ENCODE peak calls at places on chromosomes 5 and 9, in four cellular contexts. Y is CD8-positive, alpha-beta T cell; G is transverse colon; Q is Peyer's patch. S is an unnamed sample.
A peak's percentile ranks its signal among the peaks of the same experiment; 100 is the strongest.

GRCh38 chr5:165630211-165630866 is 2124.9 kb downstream of the MAT2B start:
- DNase-seq in Q (no peak), Y (no peak), G (peak; percentile 15), S (peak; percentile 25)

GRCh38 chr5:32042571-32042970 is 131.5 kb downstream of the GOLPH3 start:
- DNase-seq in G (no peak), Y (no peak), Q (no peak), S (no peak)

GRCh38 chr9:89664010-89664409 is 59.2 kb downstream of the GADD45G start:
- DNase-seq in Q (peak; percentile 26), Y (no peak), G (no peak), S (no peak)

GRCh38 chr5:146025681-146026080 is 79.7 kb downstream of the PLAC8L1 start:
- DNase-seq in G (no peak), Y (no peak), Q (no peak), S (no peak)

GRCh38 chr5:67301285-67301904 is 104.8 kb upstream of the CD180 start:
- DNase-seq in Y (no peak), Q (no peak), G (peak; percentile 55), S (peak; percentile 19)

GRCh38 chr9:120628207-120628924 is 48.4 kb upstream of the CDK5RAP2 start:
- DNase-seq in Y (no peak), Q (no peak), G (no peak), S (no peak)

GRCh38 chr5:124000558-124000957 is 488.6 kb downstream of the CSNK1G3 start:
- DNase-seq in G (no peak), Q (no peak), Y (no peak), S (no peak)

GRCh38 chr5:78361226-78361993 is 993 bp downstream of the SCAMP1 start:
- DNase-seq in Y (no peak), Q (no peak), G (peak; percentile 53), S (peak; percentile 56)

GRCh38 chr5:10162468-10162867 is 87.2 kb downstream of the ATPSCKMT start:
- DNase-seq in Q (no peak), Y (no peak), G (no peak), S (no peak)

GRCh38 chr5:62167651-62168050 is 138.4 kb upstream of the KIF2A start:
- DNase-seq in G (no peak), Y (no peak), Q (no peak), S (no peak)

GRCh38 chr5:109823597-109823996 is 133.9 kb downstream of the MAN2A1 start:
- DNase-seq in Y (no peak), G (no peak), Q (no peak), S (no peak)

GRCh38 chr5:169592937-169593650 is 9.5 kb downstream of the SPDL1 start:
- DNase-seq in G (no peak), Q (no peak), Y (no peak), S (no peak)

GRCh38 chr5:117719413-117719812 is 1144.8 kb upstream of the SEMA6A start:
- DNase-seq in Q (no peak), G (no peak), Y (no peak), S (no peak)

DNA sequence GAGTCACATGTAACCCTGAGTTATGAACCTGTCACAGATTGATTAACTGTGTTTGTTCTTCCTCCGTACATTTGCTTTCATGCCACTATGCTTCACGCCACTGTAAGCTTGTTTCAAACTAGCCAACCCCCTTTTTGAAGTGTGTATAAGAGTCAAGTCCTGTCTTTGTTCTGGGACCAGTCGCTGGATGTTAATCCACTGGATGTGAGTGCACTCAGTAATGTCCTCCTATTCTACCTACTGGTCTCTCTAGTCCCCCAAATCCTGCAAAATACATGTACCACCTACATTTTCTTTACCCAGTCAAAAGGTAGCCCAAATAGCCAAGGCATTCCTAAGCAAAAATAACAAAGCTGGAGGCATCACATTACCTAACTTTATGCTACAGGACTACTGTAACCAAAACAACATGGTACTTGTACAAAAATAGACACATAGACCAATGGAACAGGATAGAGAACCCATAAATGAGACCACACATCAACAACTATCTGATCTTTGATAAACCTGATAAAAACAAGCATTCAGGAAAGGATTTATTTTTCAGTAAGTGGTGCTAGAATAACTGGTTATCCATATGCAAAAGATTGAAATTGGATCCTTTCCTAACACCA is 1139.1 kb upstream of the SEMA6A start:
- DNase-seq in Y (no peak), G (no peak), Q (no peak), S (no peak)
- H3K9me3 ChIP-seq in Y (peaks cover 10% of the 10 kb centered on the region), G (peaks cover 14% of the 10 kb centered on the region), Q (no peaks in the 10 kb centered on the region), S (no peaks in the 10 kb centered on the region)

DNA sequence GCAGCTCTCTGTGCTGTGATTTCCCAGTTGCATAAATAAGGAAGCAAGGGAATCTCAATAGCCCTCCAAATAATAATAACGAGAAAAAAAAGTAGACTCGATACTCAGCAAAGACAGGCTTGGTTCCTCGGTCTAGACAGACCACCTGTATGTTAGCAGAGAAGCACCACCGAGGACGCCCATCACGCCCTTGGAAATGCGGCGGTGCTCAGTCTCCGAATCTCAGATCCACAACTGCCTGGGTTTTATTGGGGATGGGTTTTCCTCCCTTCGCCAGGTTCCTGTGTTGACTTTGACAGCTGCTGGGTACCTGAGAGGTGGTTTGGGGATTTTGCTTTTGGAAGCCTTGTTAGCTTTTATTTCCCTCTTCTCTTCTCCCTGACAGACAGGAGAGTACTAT is 7.2 kb downstream of the DAB2IP start:
- DNase-seq in Y (no peak), G (no peak), Q (peak; percentile 22), S (no peak)
- H3K4me1 ChIP-seq in Y (no peaks in the 10 kb centered on the region), G (no peaks in the 10 kb centered on the region), Q (peaks cover 2% of the 10 kb centered on the region), S (peaks cover 25% of the 10 kb centered on the region)

DNA sequence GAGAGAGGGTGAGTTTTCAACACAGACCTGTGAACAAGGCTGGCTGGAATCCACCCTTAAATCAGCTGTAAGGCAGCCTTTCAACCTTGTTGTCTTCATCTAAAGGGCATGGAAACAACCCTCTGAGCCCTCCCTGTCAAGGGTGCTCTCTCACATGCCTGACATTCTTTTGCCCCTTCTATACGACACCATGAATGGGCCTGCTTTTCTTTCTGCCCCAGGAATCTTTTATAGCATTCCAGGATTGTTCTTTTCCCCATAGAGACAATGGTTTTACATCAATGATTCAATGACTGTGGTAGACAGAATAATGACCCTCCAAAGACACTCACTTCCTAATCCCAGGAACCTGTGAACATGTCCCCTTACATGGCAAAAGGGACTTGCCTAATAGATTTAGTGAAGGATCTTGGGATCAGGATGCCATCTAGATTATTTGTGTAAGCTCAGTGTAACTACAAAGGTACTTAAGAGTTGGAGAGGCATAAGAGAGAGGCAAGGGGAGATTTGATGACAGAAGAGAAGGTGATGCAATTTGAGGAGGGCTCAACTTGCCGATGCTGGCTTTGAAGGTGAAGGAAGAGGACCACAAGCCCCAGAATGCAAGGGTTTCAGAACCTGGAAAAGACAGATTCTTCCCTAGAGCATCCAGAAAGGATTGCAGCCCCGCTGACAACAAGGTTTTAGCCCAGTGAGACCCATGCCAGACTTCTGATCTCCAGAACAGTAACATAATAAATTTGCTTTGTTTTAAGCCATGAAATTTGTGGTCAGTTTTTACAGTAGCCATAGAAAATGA is 29.2 kb upstream of the HMHB1 start:
- DNase-seq in Q (no peak), Y (no peak), G (no peak), S (no peak)
- H3K9me3 ChIP-seq in Q (no peaks in the 10 kb centered on the region), Y (no peaks in the 10 kb centered on the region), G (no peaks in the 10 kb centered on the region), S (no peaks in the 10 kb centered on the region)

DNA sequence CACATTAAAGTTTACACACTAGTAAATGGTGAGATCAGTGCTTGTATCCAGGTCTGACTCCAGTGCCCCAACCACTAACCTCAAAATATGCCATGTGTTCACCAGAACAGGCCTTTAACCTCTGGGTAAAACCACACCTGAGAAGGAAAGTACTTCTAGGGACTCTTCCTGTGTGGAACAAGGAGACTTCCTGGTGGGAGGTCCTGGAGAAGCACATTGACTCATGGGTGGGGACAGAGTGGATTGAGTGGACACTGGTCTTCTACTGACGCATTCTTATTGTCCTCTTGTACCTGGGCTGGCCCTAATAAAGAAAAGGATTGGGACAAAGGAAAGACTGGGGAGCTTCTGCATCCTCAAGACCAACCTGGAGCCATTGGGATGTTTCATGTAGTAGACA is 43.4 kb downstream of the ANGPTL2 start:
- DNase-seq in G (no peak), Y (no peak), Q (no peak), S (no peak)
- H3K4me1 ChIP-seq in G (no peaks in the 10 kb centered on the region), Y (no peaks in the 10 kb centered on the region), Q (no peaks in the 10 kb centered on the region), S (peaks cover 20% of the 10 kb centered on the region)

DNA sequence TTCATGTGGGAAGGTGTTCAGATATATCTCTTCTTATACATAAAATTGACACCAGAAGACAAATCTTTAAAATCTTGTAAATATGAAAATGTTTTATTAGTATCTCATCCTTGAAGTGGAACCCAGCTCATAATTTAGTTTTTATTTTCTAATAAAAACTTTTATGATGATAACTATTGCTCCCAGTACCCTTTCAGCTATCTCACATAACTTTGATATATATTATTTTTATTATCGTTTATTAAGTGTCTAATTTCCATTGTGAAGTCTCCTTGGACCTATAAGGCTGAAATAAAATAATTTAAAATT is 16.0 kb downstream of the PCDHB15 start:
- DNase-seq in Q (no peak), Y (no peak), G (no peak), S (no peak)
- H3K9me3 ChIP-seq in Q (no peaks in the 10 kb centered on the region), Y (peaks cover 40% of the 10 kb centered on the region), G (peaks cover 100% of the 10 kb centered on the region), S (peaks cover 18% of the 10 kb centered on the region)

DNA sequence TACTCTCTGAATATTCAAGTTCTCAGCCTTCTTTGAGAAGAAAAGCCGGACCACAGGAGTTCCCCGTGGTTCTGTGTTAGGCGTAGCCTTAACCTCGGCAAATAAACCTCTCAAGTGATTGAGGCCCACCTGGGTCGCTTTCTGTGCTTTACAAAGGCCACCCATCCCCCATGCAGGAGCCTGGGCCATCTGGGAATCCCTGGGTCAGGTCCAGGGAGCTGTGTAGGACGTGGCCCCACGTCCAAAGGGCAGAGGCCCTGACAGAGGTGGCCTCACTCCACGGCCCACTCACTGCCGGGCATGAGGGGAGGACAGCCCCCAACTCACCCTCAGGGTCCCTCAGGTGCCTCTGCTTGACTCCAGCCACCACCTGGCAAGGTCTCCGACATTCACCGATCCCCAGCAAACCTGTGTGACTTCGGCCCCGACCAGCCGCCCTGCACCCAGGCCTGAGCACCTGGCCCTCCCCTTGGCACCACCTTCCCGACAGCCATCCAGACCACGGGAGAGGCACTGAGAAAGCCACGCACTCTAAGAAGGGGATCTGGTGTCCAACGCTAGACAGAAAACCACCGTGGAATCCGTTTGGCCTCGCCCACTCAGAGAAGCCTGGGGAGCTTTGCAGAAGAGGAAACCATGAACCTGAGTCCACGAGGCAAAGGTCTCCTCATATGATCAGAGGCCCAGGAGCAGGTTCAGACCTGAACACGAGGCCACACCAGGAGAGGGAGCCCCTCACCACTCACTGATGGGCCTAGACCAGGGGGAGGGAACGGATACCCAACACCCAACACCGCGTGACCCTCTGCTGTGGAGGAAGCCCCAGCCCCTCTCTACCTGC is 4.5 kb downstream of the SLC12A7 start:
- DNase-seq in Y (no peak), G (no peak), Q (peak; percentile 76), S (no peak)
- H3K4me1 ChIP-seq in Y (peaks cover 87% of the 10 kb centered on the region), G (peaks cover 47% of the 10 kb centered on the region), Q (peaks cover 15% of the 10 kb centered on the region), S (peaks cover 41% of the 10 kb centered on the region)

DNA sequence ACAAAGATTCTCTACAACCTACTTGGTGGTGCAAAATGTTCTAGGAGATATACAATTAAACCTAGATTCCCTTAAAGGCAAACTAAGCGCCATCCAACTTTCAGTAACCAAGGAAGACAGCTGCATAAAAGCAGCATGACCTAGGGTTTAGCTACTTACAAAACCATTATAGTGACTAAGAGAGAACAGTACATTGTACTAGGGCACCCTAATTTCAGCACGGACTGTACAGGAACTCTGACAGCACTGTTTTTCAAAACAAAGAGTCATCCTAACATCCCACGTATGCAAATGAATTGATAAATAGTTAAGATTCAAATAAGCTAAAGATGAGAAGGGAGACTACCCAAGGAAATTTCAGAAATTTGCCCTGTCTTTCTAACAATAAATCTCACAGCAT is 30.0 kb downstream of the STRBP start:
- DNase-seq in Y (no peak), G (no peak), Q (no peak), S (no peak)
- H3K9me3 ChIP-seq in Y (no peaks in the 10 kb centered on the region), G (no peaks in the 10 kb centered on the region), Q (no peaks in the 10 kb centered on the region), S (no peaks in the 10 kb centered on the region)

S was measured in thyroid gland.